ENCODE peak calls at places on chromosomes 12 and 14, in seven cellular contexts. Y is prostate gland, C is right lobe of liver, G is Peyer's patch, F is adrenal gland, X is A549, R is uterus. W is an unnamed sample.
A peak's percentile ranks its signal among the peaks of the same experiment; 100 is the strongest.

GRCh38 chr12:57700317-57700716 is 6.4 kb downstream of the OS9 start:
- DNase-seq in Y (no peak), X (no peak), G (no peak), C (no peak), F (no peak), R (no peak), W (no peak)

GRCh38 chr12:5498806-5499205 is 66.9 kb downstream of the NTF3 start:
- DNase-seq in Y (no peak), R (no peak), G (no peak), F (no peak), C (no peak), X (no peak), W (no peak)

GRCh38 chr12:116099664-116100432 is 177.6 kb downstream of the MED13L start:
- DNase-seq in F (no peak), X (no peak), Y (no peak), R (no peak), G (no peak), C (no peak), W (no peak)

GRCh38 chr12:116597886-116598285 is 38.7 kb downstream of the MAP1LC3B2 start:
- DNase-seq in G (no peak), C (no peak), Y (no peak), F (no peak), X (no peak), R (no peak), W (no peak)

GRCh38 chr14:100761481-100761880 is 34.8 kb downstream of the DLK1 start:
- DNase-seq in X (no peak), C (no peak), F (no peak), R (no peak), Y (no peak), G (no peak), W (no peak)

GRCh38 chr12:50110762-50111416 is 1.1 kb upstream of the COX14 start:
- DNase-seq in X (no peak), F (peak; percentile 80), C (peak; percentile 89), Y (peak; percentile 15), R (peak; percentile 40), G (peak; percentile 73), W (no peak)

GRCh38 chr12:18320036-18320617 is 58.8 kb downstream of the PIK3C2G start:
- DNase-seq in R (no peak), Y (no peak), F (peak; percentile 41), X (peak; percentile 25), C (no peak), G (no peak), W (peak; percentile 2)

GRCh38 chr12:59446156-59446555 is 149.7 kb upstream of the SLC16A7 start:
- DNase-seq in R (no peak), C (no peak), Y (no peak), G (no peak), X (no peak), F (no peak), W (no peak)

GRCh38 chr12:130480887-130481286 is 143.2 kb downstream of the PIWIL1 start:
- DNase-seq in R (no peak), F (no peak), C (no peak), Y (no peak), G (no peak), X (no peak), W (no peak)

GRCh38 chr12:96183734-96184370 is 10.3 kb upstream of the ELK3 start:
- DNase-seq in F (no peak), G (no peak), X (no peak), C (no peak), Y (no peak), R (no peak), W (peak; percentile 57)

GRCh38 chr12:115402443-115403170 is 718.6 kb upstream of the TBX3 start:
- DNase-seq in F (no peak), G (no peak), R (no peak), Y (no peak), X (no peak), C (no peak), W (no peak)

GRCh38 chr14:99120147-99121026 is 151.6 kb downstream of the BCL11B start:
- DNase-seq in X (no peak), C (no peak), G (no peak), R (no peak), F (peak; percentile 5), Y (no peak), W (no peak)

GRCh38 chr12:39442895-39443703 is at the start of gene KIF21A:
- DNase-seq in C (peak; percentile 96), Y (peak; percentile 92), F (peak; percentile 91), X (peak; percentile 69), G (peak; percentile 75), R (peak; percentile 90), W (peak; percentile 82)
- TF ChIP-seq POLR2A in C (peak; percentile 97), Y (peak; percentile 79), F (peak; percentile 92), X (peak; percentile 95), G (peak; percentile 91), R (peak; percentile 39), W (peak; percentile 76)

GRCh38 chr14:73153272-73153671 is 17.0 kb downstream of the PSEN1 start:
- DNase-seq in F (no peak), C (no peak), X (no peak), R (no peak), Y (no peak), G (no peak), W (no peak)

GRCh38 chr14:73149753-73150152 is 13.4 kb downstream of the PSEN1 start:
- DNase-seq in Y (no peak), C (no peak), G (no peak), F (no peak), R (no peak), X (no peak), W (no peak)
- TF ChIP-seq POLR2A in Y (no peak), C (no peak), G (no peak), F (no peak), R (no peak), X (no peak), W (no peak)

DNA sequence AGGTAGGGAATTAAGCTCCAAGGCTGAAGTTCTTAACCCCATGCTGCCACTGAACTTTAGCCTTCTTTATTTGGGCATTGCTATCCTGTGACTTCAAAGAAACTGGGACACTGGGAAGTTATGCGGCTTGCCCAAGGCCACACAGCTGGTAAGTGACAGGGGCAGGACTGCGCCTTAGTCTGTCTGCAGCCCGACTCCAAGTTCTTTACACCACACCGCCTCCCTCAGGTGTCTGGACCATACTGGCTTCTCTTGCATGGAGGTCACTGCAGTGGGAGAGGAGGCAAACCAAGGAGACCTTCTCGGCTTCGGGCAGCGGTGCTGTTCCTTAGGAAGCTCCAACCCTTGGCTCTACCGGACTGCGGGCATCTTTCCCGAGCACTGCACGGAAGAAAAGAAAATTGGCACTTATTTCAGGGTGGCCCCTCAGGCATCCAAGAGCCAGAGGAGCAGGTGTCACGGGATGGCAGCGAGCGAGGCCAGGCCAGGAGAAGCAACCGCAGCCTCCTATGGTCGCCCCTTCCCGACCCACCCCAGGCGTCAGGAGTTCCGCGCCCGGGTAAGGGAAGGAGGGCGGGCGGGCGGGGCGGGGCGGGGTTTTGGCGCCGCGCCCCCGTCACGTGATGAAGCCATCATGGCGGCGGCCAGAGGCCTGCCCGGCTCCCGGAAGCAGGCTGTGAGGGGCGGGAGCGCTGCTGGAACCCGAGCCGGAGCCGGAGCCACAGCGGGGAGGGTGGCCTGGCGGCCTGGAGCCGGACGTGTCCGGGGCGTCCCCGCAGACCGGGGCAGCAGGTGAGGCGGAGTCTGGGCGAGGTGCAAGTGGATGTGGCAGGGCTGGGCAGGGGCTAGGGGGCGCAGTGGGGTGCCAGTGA is 16.4 kb upstream of the ESPL1 start:
- DNase-seq in R (peak; percentile 79), F (peak; percentile 86), Y (peak; percentile 73), G (peak; percentile 71), X (peak; percentile 87), C (peak; percentile 79), W (peak; percentile 83)
- TF ChIP-seq POLR2A in R (no peak), F (peak; percentile 10), Y (peak; percentile 40), G (no peak), X (peak; percentile 92), C (peak; percentile 42), W (peak; percentile 59)

GRCh38 chr14:97975960-97976359 is 1178.8 kb downstream of the VRK1 start:
- DNase-seq in R (no peak), G (no peak), Y (no peak), F (no peak), X (no peak), C (no peak), W (no peak)

GRCh38 chr14:97976861-97977260 is 1179.7 kb downstream of the VRK1 start:
- DNase-seq in X (no peak), F (no peak), G (no peak), R (no peak), C (no peak), Y (no peak), W (no peak)

GRCh38 chr14:97978336-97978735 is 1181.2 kb downstream of the VRK1 start:
- DNase-seq in R (peak; percentile 78), X (peak; percentile 39), G (peak; percentile 59), F (peak; percentile 70), C (peak; percentile 52), Y (peak; percentile 72), W (no peak)

GRCh38 chr14:97977711-97978261 is 1180.6 kb downstream of the VRK1 start:
- DNase-seq in G (peak; percentile 70), C (peak; percentile 66), X (no peak), R (peak; percentile 86), F (peak; percentile 60), Y (peak; percentile 74), W (no peak)
- TF ChIP-seq POLR2A in G (no peak), C (no peak), X (no peak), R (no peak), F (no peak), Y (no peak), W (no peak)

GRCh38 chr14:74492413-74493342 is at the start of gene NPC2:
- DNase-seq in G (no peak), F (peak; percentile 21), X (no peak), C (no peak), Y (no peak), R (no peak), W (peak; percentile 58)
- TF ChIP-seq POLR2A in G (peak; percentile 63), F (peak; percentile 67), X (peak; percentile 54), C (peak; percentile 74), Y (peak; percentile 88), R (peak; percentile 77), W (no peak)

DNA sequence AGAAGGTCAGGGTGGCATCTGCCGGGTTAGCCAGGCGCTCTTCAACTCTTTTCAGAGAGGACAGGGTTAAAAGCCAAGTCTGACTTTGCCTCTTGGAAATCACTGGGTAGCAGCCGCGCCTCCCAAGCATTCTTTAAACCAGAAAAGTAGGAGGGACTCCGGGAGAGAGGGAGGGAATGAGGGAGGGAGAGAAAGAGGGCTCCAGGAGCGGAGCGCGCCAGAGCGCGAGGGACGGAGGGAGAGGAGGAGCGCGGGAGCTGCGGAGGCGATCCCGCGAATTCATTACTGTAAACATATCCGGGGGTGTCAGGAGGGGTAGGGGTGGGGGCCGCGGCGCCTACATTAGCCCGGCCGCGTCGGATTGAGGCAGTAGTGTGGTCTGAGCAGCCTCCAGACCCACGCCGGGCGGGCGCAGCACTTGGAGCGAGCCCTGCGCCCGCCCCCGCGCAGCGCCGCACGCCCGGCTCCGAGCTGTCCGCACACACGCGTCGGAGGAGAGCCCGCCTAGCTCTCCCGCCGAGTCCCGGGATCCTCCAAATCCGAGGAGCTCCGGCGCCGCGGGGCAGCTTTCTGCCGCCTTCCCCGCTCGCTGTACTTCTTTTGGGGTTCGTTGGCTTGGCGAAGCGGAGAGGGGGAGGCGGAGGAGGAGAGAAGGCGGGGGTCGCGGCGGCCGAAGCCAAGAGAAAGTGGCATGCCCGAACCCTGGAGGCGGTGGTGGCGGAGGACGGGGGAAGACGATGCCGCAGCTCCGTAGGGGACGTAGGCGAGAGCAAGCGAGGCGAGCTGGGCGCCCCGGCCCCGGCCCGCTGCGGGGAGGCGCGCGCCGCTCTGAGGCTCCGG is 3.3 kb downstream of the FLRT2 start:
- DNase-seq in R (peak; percentile 42), G (no peak), X (peak; percentile 46), F (peak; percentile 56), Y (peak; percentile 25), C (no peak), W (peak; percentile 22)
- TF ChIP-seq POLR2A in R (peak; percentile 38), G (no peak), X (peak; percentile 31), F (no peak), Y (no peak), C (no peak), W (no peak)